ENCODE peak calls at places on chromosomes 2 and 18, in ten cellular contexts. S is psoas muscle; G is CD8-positive, alpha-beta memory T cell; P is AML-193; B is T-helper 17 cell; M is HTR-8/SVneo; Q is progenitor cell of endocrine pancreas; X is activated naive CD8-positive, alpha-beta T cell treated with anti-CD3 and anti-CD28 coated beads, Interleukin-2, amount 50 U/mL, for 24 hours; E is KBM-7; K is EH. N is an unnamed sample.

GRCh38 chr2:127398239-127398590 is 10.4 kb upstream of the MAP3K2 start:
- DNase-seq in S (peak), G (no peak), P (peak), B (no peak), M (peak), Q (no peak), X (peak), E (peak), K (peak), N (no peak)

GRCh38 chr2:16148632-16149348 is 208.4 kb downstream of the MYCN start:
- DNase-seq in S (no peak), G (no peak), P (no peak), B (no peak), M (no peak), Q (no peak), X (no peak), E (peak), K (no peak), N (no peak)

GRCh38 chr2:231940795-231941194 is 14.6 kb upstream of the NPPC start:
- DNase-seq in S (no peak), G (no peak), P (no peak), B (no peak), M (no peak), Q (no peak), X (no peak), E (no peak), K (no peak), N (no peak)

GRCh38 chr2:200862532-200863000 is 1.9 kb downstream of the CLK1 start:
- DNase-seq in S (no peak), G (peak), P (no peak), B (peak), M (no peak), Q (no peak), X (peak), E (no peak), K (peak), N (no peak)

GRCh38 chr2:160956243-160956802 is 203.9 kb upstream of the TANK start:
- DNase-seq in S (peak), G (no peak), P (no peak), B (no peak), M (no peak), Q (no peak), X (no peak), E (no peak), K (peak), N (no peak)

GRCh38 chr2:52475600-52475999 is 1292.0 kb upstream of the CHAC2 start:
- DNase-seq in S (no peak), G (no peak), P (no peak), B (no peak), M (no peak), Q (no peak), X (no peak), E (no peak), K (no peak), N (no peak)

GRCh38 chr2:23249348-23249747 is 135.6 kb upstream of the KLHL29 start:
- DNase-seq in S (peak), G (no peak), P (no peak), B (no peak), M (no peak), Q (no peak), X (no peak), E (no peak), K (no peak), N (no peak)

GRCh38 chr2:23689131-23689700 is 237.7 kb downstream of the ATAD2B start:
- DNase-seq in S (peak), G (no peak), P (no peak), B (no peak), M (no peak), Q (no peak), X (no peak), E (no peak), K (no peak), N (no peak)

GRCh38 chr2:163231666-163232065 is 393.1 kb upstream of the KCNH7 start:
- DNase-seq in S (no peak), G (no peak), P (no peak), B (no peak), M (no peak), Q (no peak), X (no peak), E (no peak), K (no peak), N (no peak)

GRCh38 chr2:156635646-156636045 is 199.5 kb downstream of the GPD2 start:
- DNase-seq in S (no peak), G (no peak), P (no peak), B (no peak), M (no peak), Q (no peak), X (no peak), E (no peak), K (no peak), N (no peak)

GRCh38 chr2:106953779-106954178 is 67.8 kb upstream of the ST6GAL2 start:
- DNase-seq in S (no peak), G (no peak), P (no peak), B (no peak), M (no peak), Q (no peak), X (no peak), E (no peak), K (no peak), N (no peak)

GRCh38 chr18:22871809-22872525 is 61.2 kb upstream of the RBBP8 start:
- DNase-seq in S (no peak), G (no peak), P (no peak), B (no peak), M (no peak), Q (no peak), X (no peak), E (no peak), K (peak), N (no peak)

GRCh38 chr18:61742555-61743429 is 150.0 kb downstream of the RNF152 start:
- DNase-seq in S (peak), G (no peak), P (no peak), B (no peak), M (no peak), Q (no peak), X (no peak), E (no peak), K (no peak), N (no peak)

GRCh38 chr2:173077506-173078177 is 2.0 kb downstream of the MAP3K20 start:
- DNase-seq in S (no peak), G (no peak), P (no peak), B (no peak), M (no peak), Q (no peak), X (no peak), E (no peak), K (peak), N (no peak)

GRCh38 chr2:43251171-43251731 is 24.8 kb upstream of the ZFP36L2 start:
- DNase-seq in S (no peak), G (no peak), P (no peak), B (no peak), M (peak), Q (no peak), X (no peak), E (no peak), K (peak), N (no peak)

GRCh38 chr2:46438794-46439193 is 40.6 kb upstream of the TMEM247 start:
- DNase-seq in S (no peak), G (no peak), P (peak), B (no peak), M (no peak), Q (no peak), X (no peak), E (no peak), K (no peak), N (no peak)

GRCh38 chr18:55416791-55417190 is 171.2 kb downstream of the TCF4 start:
- DNase-seq in S (no peak), G (no peak), P (no peak), B (no peak), M (no peak), Q (no peak), X (no peak), E (no peak), K (no peak), N (no peak)

GRCh38 chr2:53711271-53711780 is 56.3 kb upstream of the CHAC2 start:
- DNase-seq in S (no peak), G (no peak), P (no peak), B (no peak), M (no peak), Q (no peak), X (no peak), E (no peak), K (peak), N (no peak)

GRCh38 chr2:67255933-67256615 is 141.1 kb upstream of the ETAA1 start:
- DNase-seq in S (no peak), G (no peak), P (no peak), B (no peak), M (no peak), Q (no peak), X (no peak), E (no peak), K (peak), N (no peak)

GRCh38 chr2:31413876-31414550 is 529 bp downstream of the XDH start:
- DNase-seq in S (no peak), G (no peak), P (no peak), B (no peak), M (no peak), Q (no peak), X (no peak), E (peak), K (no peak), N (no peak)

GRCh38 chr2:28506112-28506511 is 10.3 kb downstream of the PLB1 start:
- DNase-seq in S (no peak), G (no peak), P (no peak), B (no peak), M (no peak), Q (no peak), X (no peak), E (no peak), K (no peak), N (no peak)

N was measured in CD4-positive, alpha-beta T cell.